ENCODE peak calls at places on chromosome 16, in six cellular contexts. D is keratinocyte; U is CD4-positive, CD25-positive, alpha-beta regulatory T cell; S is heart left ventricle; Z is SJSA1; Q is left lung. N is an unnamed sample.

GRCh38 chr16:73846292-73846849 is 450.2 kb upstream of the PSMD7 start:
- DNase-seq in D (no peak), S (no peak), Z (no peak), Q (no peak), U (no peak), N (no peak)

GRCh38 chr16:66475232-66475631 is 48.1 kb downstream of the BEAN1 start:
- DNase-seq in Z (no peak), U (no peak), S (no peak), D (no peak), Q (no peak), N (no peak)

GRCh38 chr16:17213974-17214373 is 256.8 kb downstream of the XYLT1 start:
- DNase-seq in S (no peak), D (no peak), Z (no peak), Q (no peak), U (no peak), N (no peak)

GRCh38 chr16:84360170-84360569 is 8.2 kb upstream of the ATP2C2 start:
- DNase-seq in Z (no peak), Q (no peak), U (peak; percentile 71), S (no peak), D (no peak), N (no peak)

GRCh38 chr16:81647527-81647926 is 131.6 kb upstream of the PLCG2 start:
- DNase-seq in Q (no peak), U (no peak), S (no peak), D (peak; percentile 73), Z (peak; percentile 70), N (no peak)

GRCh38 chr16:84475643-84476240 is 28.7 kb downstream of the MEAK7 start:
- DNase-seq in Z (no peak), Q (no peak), D (no peak), S (no peak), U (no peak), N (no peak)

GRCh38 chr16:4936181-4936990 is 562 bp downstream of the PPL start:
- DNase-seq in U (no peak), Q (peak; percentile 86), Z (no peak), S (peak; percentile 48), D (no peak), N (no peak)

GRCh38 chr16:31504159-31504558 is 4.0 kb downstream of the RUSF1 start:
- DNase-seq in U (no peak), S (no peak), Q (no peak), Z (no peak), D (no peak), N (no peak)

GRCh38 chr16:79848739-79849518 is 248.4 kb upstream of the MAF start:
- DNase-seq in D (peak; percentile 42), Z (no peak), S (no peak), U (no peak), Q (peak; percentile 54), N (no peak)

GRCh38 chr16:67939507-67940435 is 3.1 kb upstream of the PSMB10 start:
- DNase-seq in U (peak; percentile 53), S (peak; percentile 64), Q (no peak), D (no peak), Z (no peak), N (no peak)

GRCh38 chr16:381788-382717 is at the start of gene PGAP6:
- DNase-seq in S (peak; percentile 72), D (no peak), Z (no peak), Q (peak; percentile 92), U (peak; percentile 73), N (peak; percentile 49)

GRCh38 chr16:18802755-18803218 is 1.4 kb upstream of the ARL6IP1 start:
- DNase-seq in U (no peak), Z (no peak), S (no peak), Q (no peak), D (no peak), N (no peak)

DNA sequence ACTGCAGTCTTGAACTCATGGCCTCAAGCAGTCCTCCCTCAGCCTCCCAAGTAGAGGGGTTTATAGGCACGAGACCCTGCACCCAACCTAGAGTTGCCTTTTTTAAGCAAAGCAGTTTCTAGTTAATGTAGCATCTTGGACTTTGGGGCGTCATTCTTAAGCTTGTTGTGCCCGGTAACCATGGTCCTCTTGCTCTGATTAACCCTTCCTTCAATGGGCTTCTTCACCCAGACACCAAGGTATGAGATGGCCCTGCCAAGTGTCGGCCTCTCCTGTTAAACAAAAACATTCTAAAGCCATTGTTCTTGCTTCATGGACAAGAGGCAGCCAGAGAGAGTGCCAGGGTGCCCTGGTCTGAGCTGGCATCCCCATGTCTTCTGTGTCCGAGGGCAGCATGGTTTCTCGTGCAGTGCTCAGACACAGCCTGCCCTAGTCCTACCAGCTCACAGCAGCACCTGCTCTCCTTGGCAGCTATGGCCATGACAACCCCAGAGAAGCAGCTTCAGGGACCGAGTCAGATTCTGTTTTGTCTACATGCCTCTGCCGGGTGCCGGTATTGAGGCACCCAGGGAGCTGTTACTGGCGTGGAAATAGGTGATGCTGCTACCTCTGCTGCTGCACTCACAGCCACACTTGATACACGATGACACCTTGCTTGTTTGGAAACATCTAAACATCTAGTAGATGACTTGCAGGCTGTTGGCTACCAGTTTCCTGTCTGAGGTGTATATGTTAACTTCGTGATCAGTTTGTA is 3.3 kb downstream of the RPL13 start:
- DNase-seq in Q (no peak), U (peak; percentile 13), S (no peak), D (no peak), Z (no peak), N (no peak)
- H3K4me3 ChIP-seq in Q (no peak overlapping the region), U (no peak overlapping the region), S (no peak overlapping the region), D (no peak overlapping the region), Z (no peak overlapping the region), N (no peak overlapping the region)

GRCh38 chr16:76797457-76797856 is 393.5 kb upstream of the MON1B start:
- DNase-seq in U (no peak), D (no peak), S (no peak), Q (no peak), Z (no peak), N (no peak)
- H3K27me3 ChIP-seq in U (no peaks in the 10 kb centered on the region), D (no peaks in the 10 kb centered on the region), S (no peaks in the 10 kb centered on the region), Q (no peaks in the 10 kb centered on the region), Z (no peaks in the 10 kb centered on the region), N (no peaks in the 10 kb centered on the region)

GRCh38 chr16:9128346-9129342 is 37.2 kb downstream of the HAPSTR1 start:
- DNase-seq in S (no peak), Z (no peak), U (no peak), Q (no peak), D (no peak), N (no peak)
- H3K4me3 ChIP-seq in S (no peak overlapping the region), Z (no peak overlapping the region), U (no peak overlapping the region), Q (no peak overlapping the region), D (no peak overlapping the region), N (no peak overlapping the region)

GRCh38 chr16:87602005-87602790 is at the start of gene JPH3:
- DNase-seq in U (no peak), D (no peak), Z (no peak), Q (peak; percentile 55), S (no peak), N (no peak)
- H3K27me3 ChIP-seq in U (peaks cover 20% of the 10 kb centered on the region), D (peaks cover 78% of the 10 kb centered on the region), Z (peaks cover 73% of the 10 kb centered on the region), Q (peaks cover 43% of the 10 kb centered on the region), S (peaks cover 53% of the 10 kb centered on the region), N (no peaks in the 10 kb centered on the region)

GRCh38 chr16:8763083-8763482 is 34.4 kb downstream of the TMEM186 start:
- DNase-seq in D (no peak), Q (no peak), U (no peak), S (no peak), Z (no peak), N (no peak)

GRCh38 chr16:8767176-8767575 is 30.3 kb downstream of the TMEM186 start:
- DNase-seq in Z (no peak), Q (no peak), S (no peak), D (no peak), U (no peak), N (no peak)

GRCh38 chr16:8763899-8764298 is 33.5 kb downstream of the TMEM186 start:
- DNase-seq in U (no peak), Z (no peak), D (no peak), S (no peak), Q (no peak), N (no peak)

GRCh38 chr16:8762254-8762653 is 35.2 kb downstream of the TMEM186 start:
- DNase-seq in S (no peak), D (no peak), Q (no peak), U (no peak), Z (no peak), N (no peak)

DNA sequence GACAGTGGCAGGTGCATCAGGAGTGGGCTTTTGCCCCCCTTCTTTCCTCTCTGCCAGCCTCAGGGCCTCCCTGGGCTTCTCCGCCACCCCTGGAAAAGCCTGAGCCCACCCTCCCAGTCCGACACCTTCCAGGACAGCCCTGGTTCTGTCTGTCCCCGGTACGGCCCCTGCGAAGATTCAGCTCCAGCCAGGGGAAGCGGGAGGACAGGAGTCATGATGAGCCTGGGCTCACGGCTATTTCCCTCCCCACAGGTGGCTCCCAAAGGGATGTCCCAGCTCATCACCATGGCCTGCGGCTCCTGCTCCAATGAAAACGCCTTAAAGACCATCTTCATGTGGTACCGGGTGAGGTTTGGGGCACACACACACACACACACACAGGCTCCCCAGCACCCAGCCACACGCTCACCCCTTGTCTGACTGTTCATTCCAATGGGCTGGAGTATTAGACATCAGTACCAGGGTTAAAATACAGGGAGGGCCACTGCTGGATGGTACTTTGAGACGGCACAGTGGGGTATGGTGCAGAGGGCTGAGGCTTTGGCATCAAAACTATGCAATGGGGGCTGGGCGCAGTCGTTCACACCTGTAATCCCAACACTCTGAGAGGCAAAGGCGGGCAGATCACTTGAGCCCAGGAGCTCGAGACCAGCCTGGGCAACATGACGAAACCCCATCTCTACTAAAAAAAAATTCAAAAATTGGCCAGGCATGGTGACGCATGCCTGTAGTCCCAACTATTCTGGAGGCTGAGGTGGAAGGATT is 32.8 kb downstream of the TMEM186 start:
- DNase-seq in Q (no peak), S (no peak), U (no peak), D (no peak), Z (no peak), N (no peak)
- H3K4me3 ChIP-seq in Q (no peak overlapping the region), S (no peak overlapping the region), U (no peak overlapping the region), D (no peak overlapping the region), Z (no peak overlapping the region), N (no peak overlapping the region)

GRCh38 chr16:22814330-22815105 is 556 bp downstream of the HS3ST2 start:
- DNase-seq in S (no peak), Q (peak; percentile 79), D (no peak), Z (no peak), U (no peak), N (no peak)
- H3K27me3 ChIP-seq in S (peaks cover 21% of the 10 kb centered on the region), Q (peaks cover 26% of the 10 kb centered on the region), D (no peaks in the 10 kb centered on the region), Z (peaks cover 23% of the 10 kb centered on the region), U (peaks cover 6% of the 10 kb centered on the region), N (no peaks in the 10 kb centered on the region)

GRCh38 chr16:25896412-25896811 is 204.7 kb downstream of the HS3ST4 start:
- DNase-seq in Q (no peak), U (no peak), D (no peak), Z (no peak), S (no peak), N (no peak)

GRCh38 chr16:25893332-25893731 is 201.6 kb downstream of the HS3ST4 start:
- DNase-seq in Z (no peak), U (no peak), Q (no peak), D (no peak), S (no peak), N (peak; percentile 2)

GRCh38 chr16:25895371-25895770 is 203.6 kb downstream of the HS3ST4 start:
- DNase-seq in S (no peak), U (no peak), Z (no peak), Q (no peak), D (no peak), N (no peak)

GRCh38 chr16:25897677-25898076 is 205.9 kb downstream of the HS3ST4 start:
- DNase-seq in U (no peak), Q (peak; percentile 17), D (no peak), S (no peak), Z (no peak), N (no peak)
- H3K4me3 ChIP-seq in U (no peak overlapping the region), Q (no peak overlapping the region), D (no peak overlapping the region), S (no peak overlapping the region), Z (no peak overlapping the region), N (no peak overlapping the region)